ENCODE peak calls at places on chromosomes 4 and X, in five cellular contexts. One of them, this sample, is unnamed.

GRCh38 chrX:36916941-36917340 is 91.2 kb upstream of the FAM47C start:
- DNase-seq in psoas muscle: no peak
- DNase-seq in type B pancreatic cell: no peak
- DNase-seq in choroid plexus epithelial cell: no peak
- DNase-seq in cardiac fibroblast: no peak
- DNase-seq in this sample: no peak

GRCh38 chr4:155906554-155907247 is 3.2 kb downstream of the TDO2 start:
- DNase-seq in psoas muscle: no peak
- DNase-seq in type B pancreatic cell: no peak
- DNase-seq in choroid plexus epithelial cell: peak
- DNase-seq in cardiac fibroblast: peak
- DNase-seq in this sample: peak

GRCh38 chrX:153019166-153019565 is 25.2 kb upstream of the PNMA5 start:
- DNase-seq in psoas muscle: no peak
- DNase-seq in type B pancreatic cell: no peak
- DNase-seq in choroid plexus epithelial cell: no peak
- DNase-seq in cardiac fibroblast: no peak
- DNase-seq in this sample: no peak

GRCh38 chr4:6907658-6908191 is 1.9 kb upstream of the TBC1D14 start:
- DNase-seq in psoas muscle: no peak
- DNase-seq in type B pancreatic cell: no peak
- DNase-seq in choroid plexus epithelial cell: peak
- DNase-seq in cardiac fibroblast: peak
- DNase-seq in this sample: no peak

GRCh38 chrX:149284616-149285015 is 220.5 kb downstream of the IDS start:
- DNase-seq in psoas muscle: no peak
- DNase-seq in type B pancreatic cell: no peak
- DNase-seq in choroid plexus epithelial cell: peak
- DNase-seq in cardiac fibroblast: no peak
- DNase-seq in this sample: peak

GRCh38 chrX:69538321-69538876 is 34.3 kb downstream of the NALF2 start:
- DNase-seq in psoas muscle: peak
- DNase-seq in type B pancreatic cell: peak
- DNase-seq in choroid plexus epithelial cell: peak
- DNase-seq in cardiac fibroblast: peak
- DNase-seq in this sample: no peak

GRCh38 chr4:2251795-2252529 is 9.9 kb downstream of the MXD4 start:
- DNase-seq in psoas muscle: no peak
- DNase-seq in type B pancreatic cell: no peak
- DNase-seq in choroid plexus epithelial cell: no peak
- DNase-seq in cardiac fibroblast: no peak
- DNase-seq in this sample: no peak

GRCh38 chrX:39822133-39822748 is 275.5 kb downstream of the BCOR start:
- DNase-seq in psoas muscle: peak
- DNase-seq in type B pancreatic cell: no peak
- DNase-seq in choroid plexus epithelial cell: no peak
- DNase-seq in cardiac fibroblast: no peak
- DNase-seq in this sample: no peak

GRCh38 chr4:5756271-5756670 is 45.3 kb downstream of the EVC start:
- DNase-seq in psoas muscle: no peak
- DNase-seq in type B pancreatic cell: no peak
- DNase-seq in choroid plexus epithelial cell: no peak
- DNase-seq in cardiac fibroblast: no peak
- DNase-seq in this sample: no peak

GRCh38 chrX:153820601-153821000 is 9.7 kb downstream of the PDZD4 start:
- DNase-seq in psoas muscle: no peak
- DNase-seq in type B pancreatic cell: no peak
- DNase-seq in choroid plexus epithelial cell: no peak
- DNase-seq in cardiac fibroblast: no peak
- DNase-seq in this sample: no peak

GRCh38 chr4:177393236-177393635 is 49.0 kb downstream of the AGA start:
- DNase-seq in psoas muscle: no peak
- DNase-seq in type B pancreatic cell: no peak
- DNase-seq in choroid plexus epithelial cell: no peak
- DNase-seq in cardiac fibroblast: no peak
- DNase-seq in this sample: no peak

GRCh38 chr4:172514011-172514410 is 654.6 kb upstream of the GALNT7 start:
- DNase-seq in psoas muscle: no peak
- DNase-seq in type B pancreatic cell: no peak
- DNase-seq in choroid plexus epithelial cell: peak
- DNase-seq in cardiac fibroblast: no peak
- DNase-seq in this sample: peak

GRCh38 chrX:136260801-136261200 is 9.6 kb upstream of the MAP7D3 start:
- DNase-seq in psoas muscle: no peak
- DNase-seq in type B pancreatic cell: no peak
- DNase-seq in choroid plexus epithelial cell: peak
- DNase-seq in cardiac fibroblast: peak
- DNase-seq in this sample: no peak

GRCh38 chr4:54082168-54082567 is 17.8 kb upstream of the CHIC2 start:
- DNase-seq in psoas muscle: no peak
- DNase-seq in type B pancreatic cell: no peak
- DNase-seq in choroid plexus epithelial cell: peak
- DNase-seq in cardiac fibroblast: peak
- DNase-seq in this sample: peak

GRCh38 chr4:108030332-108030731 is 40.6 kb downstream of the HADH start:
- DNase-seq in psoas muscle: no peak
- DNase-seq in type B pancreatic cell: no peak
- DNase-seq in choroid plexus epithelial cell: peak
- DNase-seq in cardiac fibroblast: peak
- DNase-seq in this sample: no peak

GRCh38 chr4:84887824-84888223 is 78.7 kb downstream of the WDFY3 start:
- DNase-seq in psoas muscle: no peak
- DNase-seq in type B pancreatic cell: no peak
- DNase-seq in choroid plexus epithelial cell: peak
- DNase-seq in cardiac fibroblast: peak
- DNase-seq in this sample: no peak

GRCh38 chr4:185255868-185256267 is 46.5 kb downstream of the SNX25 start:
- DNase-seq in psoas muscle: no peak
- DNase-seq in type B pancreatic cell: no peak
- DNase-seq in choroid plexus epithelial cell: no peak
- DNase-seq in cardiac fibroblast: no peak
- DNase-seq in this sample: no peak

GRCh38 chrX:12894074-12894691 is 12.2 kb upstream of the TLR8 start:
- DNase-seq in psoas muscle: peak
- DNase-seq in type B pancreatic cell: no peak
- DNase-seq in choroid plexus epithelial cell: peak
- DNase-seq in cardiac fibroblast: peak
- DNase-seq in this sample: no peak

GRCh38 chrX:10567136-10567535 is 53.2 kb downstream of the MID1 start:
- DNase-seq in psoas muscle: no peak
- DNase-seq in type B pancreatic cell: no peak
- DNase-seq in choroid plexus epithelial cell: no peak
- DNase-seq in cardiac fibroblast: no peak
- DNase-seq in this sample: no peak

GRCh38 chrX:131752493-131753198 is 208.8 kb downstream of the OR13H1 start:
- DNase-seq in psoas muscle: peak
- DNase-seq in type B pancreatic cell: no peak
- DNase-seq in choroid plexus epithelial cell: no peak
- DNase-seq in cardiac fibroblast: no peak
- DNase-seq in this sample: peak

GRCh38 chrX:72247206-72247944 is 8.5 kb upstream of the ERCC6L start:
- DNase-seq in psoas muscle: no peak
- DNase-seq in type B pancreatic cell: no peak
- DNase-seq in choroid plexus epithelial cell: peak
- DNase-seq in cardiac fibroblast: peak
- DNase-seq in this sample: no peak

DNA sequence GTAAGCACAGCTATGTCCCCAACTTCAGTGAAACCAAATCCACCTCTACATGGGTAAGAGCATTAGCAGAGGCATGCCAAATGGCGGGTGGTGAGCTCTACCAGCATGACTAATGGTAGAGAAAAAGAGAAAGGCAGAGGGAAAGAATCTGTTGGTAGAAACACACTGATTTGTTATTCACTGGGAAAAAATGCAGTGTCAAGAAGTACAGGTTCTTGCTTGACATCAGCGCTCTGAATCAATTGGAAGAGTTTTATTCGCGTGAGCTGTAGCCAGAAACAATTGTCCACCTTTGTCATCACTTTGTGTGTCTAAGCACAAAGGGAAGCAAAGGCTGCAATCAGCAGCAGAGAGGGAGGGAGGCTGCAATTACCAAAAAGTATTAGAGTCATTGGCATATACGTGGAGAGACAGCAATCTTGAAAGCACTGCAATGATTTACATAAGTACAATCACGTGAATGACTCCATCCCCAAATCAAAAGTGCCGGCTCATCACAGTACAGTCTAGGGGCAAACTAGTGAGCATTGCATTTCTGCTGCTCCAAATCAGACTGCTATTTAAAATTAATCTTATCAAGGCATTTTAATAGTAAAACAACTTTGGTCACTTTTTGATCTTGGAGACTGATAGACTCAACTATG is 67.7 kb upstream of the HS3ST1 start:
- DNase-seq in psoas muscle: no peak
- DNase-seq in type B pancreatic cell: no peak
- DNase-seq in choroid plexus epithelial cell: peak
- DNase-seq in cardiac fibroblast: no peak
- DNase-seq in this sample: no peak
- TF ChIP-seq CTCF in psoas muscle: no peak
- TF ChIP-seq CTCF in type B pancreatic cell: no peak
- TF ChIP-seq CTCF in choroid plexus epithelial cell: no peak
- TF ChIP-seq CTCF in cardiac fibroblast: no peak
- TF ChIP-seq CTCF in this sample: no peak

GRCh38 chr4:37160653-37161052 is 83.9 kb upstream of the NWD2 start:
- DNase-seq in psoas muscle: no peak
- DNase-seq in type B pancreatic cell: no peak
- DNase-seq in choroid plexus epithelial cell: no peak
- DNase-seq in cardiac fibroblast: no peak
- DNase-seq in this sample: no peak

DNA sequence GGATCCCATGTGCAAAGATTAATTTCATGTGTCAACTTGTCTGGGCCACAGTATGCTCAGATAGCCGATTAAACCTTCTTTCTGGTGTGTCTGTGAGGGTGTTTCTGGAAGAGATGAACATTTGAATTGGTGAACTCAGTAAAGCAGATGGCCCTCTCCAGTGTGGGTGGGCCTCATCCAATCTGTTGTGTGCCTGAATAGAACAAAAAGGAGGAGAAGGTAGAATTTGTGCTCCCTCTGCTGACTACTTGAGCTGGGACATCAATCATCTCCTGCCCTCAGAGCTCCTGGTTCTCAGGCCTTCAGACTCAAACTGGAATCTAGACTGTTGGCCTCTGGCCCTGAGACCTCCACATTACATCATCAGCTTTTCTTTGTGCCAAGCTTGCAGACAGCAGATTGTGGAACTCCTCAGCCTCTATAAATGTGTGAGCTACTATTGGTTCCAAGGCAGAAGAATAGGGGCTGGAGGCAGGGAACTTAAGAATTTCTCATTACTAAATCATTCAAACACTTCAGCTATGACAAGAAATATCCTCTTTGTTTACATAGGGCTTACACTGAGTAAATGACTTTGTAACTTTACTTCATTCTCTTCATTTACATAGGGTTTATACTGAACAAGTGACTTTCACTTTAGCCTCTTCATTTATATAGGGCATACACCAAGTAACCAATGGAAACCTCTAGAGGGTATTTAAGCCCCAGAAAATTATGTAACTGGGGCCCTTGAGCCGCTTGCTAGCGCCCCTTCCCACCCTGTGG is 87.0 kb upstream of the NWD2 start:
- DNase-seq in psoas muscle: no peak
- DNase-seq in type B pancreatic cell: no peak
- DNase-seq in choroid plexus epithelial cell: no peak
- DNase-seq in cardiac fibroblast: no peak
- DNase-seq in this sample: no peak
- TF ChIP-seq CTCF in psoas muscle: no peak
- TF ChIP-seq CTCF in type B pancreatic cell: no peak
- TF ChIP-seq CTCF in choroid plexus epithelial cell: no peak
- TF ChIP-seq CTCF in cardiac fibroblast: no peak
- TF ChIP-seq CTCF in this sample: no peak

GRCh38 chrX:110420771-110421498 is 62.3 kb downstream of the RTL9 start:
- DNase-seq in psoas muscle: no peak
- DNase-seq in type B pancreatic cell: no peak
- DNase-seq in choroid plexus epithelial cell: peak
- DNase-seq in cardiac fibroblast: no peak
- DNase-seq in this sample: no peak

GRCh38 chrX:110415440-110416167 is 57.0 kb downstream of the RTL9 start:
- DNase-seq in psoas muscle: no peak
- DNase-seq in type B pancreatic cell: no peak
- DNase-seq in choroid plexus epithelial cell: no peak
- DNase-seq in cardiac fibroblast: no peak
- DNase-seq in this sample: no peak

GRCh38 chrX:110417128-110417527 is 58.5 kb downstream of the RTL9 start:
- DNase-seq in psoas muscle: no peak
- DNase-seq in type B pancreatic cell: no peak
- DNase-seq in choroid plexus epithelial cell: no peak
- DNase-seq in cardiac fibroblast: no peak
- DNase-seq in this sample: no peak

GRCh38 chrX:110418857-110419249 is 60.2 kb downstream of the RTL9 start:
- DNase-seq in psoas muscle: no peak
- DNase-seq in type B pancreatic cell: no peak
- DNase-seq in choroid plexus epithelial cell: peak
- DNase-seq in cardiac fibroblast: peak
- DNase-seq in this sample: no peak

DNA sequence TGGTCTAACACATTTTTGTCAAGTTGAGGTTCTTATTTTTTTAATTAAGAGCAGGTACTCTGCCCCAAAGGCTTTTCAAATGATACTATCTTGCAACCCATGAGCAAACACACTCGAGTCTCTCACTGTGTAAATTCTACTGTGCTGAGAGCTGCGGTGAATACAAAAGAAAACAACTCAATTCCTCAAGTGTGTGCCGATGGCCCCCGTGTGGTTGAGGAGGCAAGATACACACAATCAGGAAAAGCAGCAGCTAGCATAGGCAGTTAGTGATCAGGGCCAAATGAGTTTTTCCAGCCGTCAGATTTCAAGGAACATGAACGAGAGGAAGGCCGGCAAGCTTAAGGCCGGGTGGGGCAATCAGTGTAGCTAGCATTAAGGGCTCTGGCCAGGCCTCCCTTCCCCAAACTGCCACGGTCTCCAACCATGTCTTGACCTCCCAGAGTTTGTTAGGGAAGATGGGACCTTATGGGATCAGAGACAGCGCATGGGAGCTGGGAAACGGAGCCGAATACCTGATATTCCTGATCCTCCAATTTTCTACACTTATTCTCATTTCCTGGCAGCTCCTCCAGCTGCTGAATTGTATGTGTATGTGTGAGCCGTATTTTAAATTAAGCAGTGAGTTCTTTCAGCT is 59.7 kb downstream of the RTL9 start:
- DNase-seq in psoas muscle: no peak
- DNase-seq in type B pancreatic cell: no peak
- DNase-seq in choroid plexus epithelial cell: peak
- DNase-seq in cardiac fibroblast: peak
- DNase-seq in this sample: no peak
- TF ChIP-seq CTCF in psoas muscle: peak
- TF ChIP-seq CTCF in type B pancreatic cell: peak
- TF ChIP-seq CTCF in choroid plexus epithelial cell: peak
- TF ChIP-seq CTCF in cardiac fibroblast: peak
- TF ChIP-seq CTCF in this sample: peak

GRCh38 chrX:120857240-120857639 is 18.4 kb downstream of the CT47B1 start:
- DNase-seq in psoas muscle: no peak
- DNase-seq in type B pancreatic cell: no peak
- DNase-seq in choroid plexus epithelial cell: peak
- DNase-seq in cardiac fibroblast: no peak
- DNase-seq in this sample: peak
- TF ChIP-seq CTCF in psoas muscle: no peak
- TF ChIP-seq CTCF in type B pancreatic cell: no peak
- TF ChIP-seq CTCF in choroid plexus epithelial cell: peak
- TF ChIP-seq CTCF in cardiac fibroblast: no peak
- TF ChIP-seq CTCF in this sample: peak

GRCh38 chr4:183098723-183099536 is at the start of gene WWC2:
- DNase-seq in psoas muscle: peak
- DNase-seq in type B pancreatic cell: peak
- DNase-seq in choroid plexus epithelial cell: peak
- DNase-seq in cardiac fibroblast: peak
- DNase-seq in this sample: peak
- TF ChIP-seq CTCF in psoas muscle: no peak
- TF ChIP-seq CTCF in type B pancreatic cell: peak
- TF ChIP-seq CTCF in choroid plexus epithelial cell: no peak
- TF ChIP-seq CTCF in cardiac fibroblast: no peak
- TF ChIP-seq CTCF in this sample: no peak

GRCh38 chrX:27924718-27925117 is 56.5 kb downstream of the DCAF8L1 start:
- DNase-seq in psoas muscle: no peak
- DNase-seq in type B pancreatic cell: no peak
- DNase-seq in choroid plexus epithelial cell: no peak
- DNase-seq in cardiac fibroblast: no peak
- DNase-seq in this sample: no peak
- TF ChIP-seq CTCF in psoas muscle: no peak
- TF ChIP-seq CTCF in type B pancreatic cell: no peak
- TF ChIP-seq CTCF in choroid plexus epithelial cell: no peak
- TF ChIP-seq CTCF in cardiac fibroblast: no peak
- TF ChIP-seq CTCF in this sample: no peak

This sample was measured in retinal pigment epithelial cell.